ENCODE peak calls at places on chromosomes 4 and X, in nine cellular contexts. One of them, this sample, is unnamed.
A peak's percentile ranks its signal among the peaks of the same experiment; 100 is the strongest.

GRCh38 chr4:129821073-129821472 is 725.1 kb downstream of the C4orf33 start:
- ATAC-seq in stimulated activated naive CD8-positive, alpha-beta T cell treated with anti-CD3 and anti-CD28 coated beads, Interleukin-15, Interleukin-2, amounts not matched to agents 100 U/mL and 50 U/mL, for 24 hours: no peak
- ATAC-seq in activated CD4-positive, CD25-positive, alpha-beta regulatory T cell treated with anti-CD3 and anti-CD28 coated beads, Interleukin-2, amount 50 U/mL, for 24 hours: no peak
- ATAC-seq in CD8-positive, alpha-beta T cell: no peak
- ATAC-seq in lower lobe of right lung: no peak
- ATAC-seq in Right ventricle myocardium superior: no peak
- ATAC-seq in right cardiac atrium: no peak
- ATAC-seq in aorta: no peak
- ATAC-seq in foreskin keratinocyte: no peak
- ATAC-seq in this sample: no peak

GRCh38 chr4:143399113-143399949 is 62.7 kb downstream of the GAB1 start:
- ATAC-seq in stimulated activated naive CD8-positive, alpha-beta T cell treated with anti-CD3 and anti-CD28 coated beads, Interleukin-15, Interleukin-2, amounts not matched to agents 100 U/mL and 50 U/mL, for 24 hours: peak; percentile 36
- ATAC-seq in activated CD4-positive, CD25-positive, alpha-beta regulatory T cell treated with anti-CD3 and anti-CD28 coated beads, Interleukin-2, amount 50 U/mL, for 24 hours: no peak
- ATAC-seq in CD8-positive, alpha-beta T cell: peak; percentile 44
- ATAC-seq in lower lobe of right lung: peak; percentile 79
- ATAC-seq in Right ventricle myocardium superior: no peak
- ATAC-seq in right cardiac atrium: no peak
- ATAC-seq in aorta: no peak
- ATAC-seq in foreskin keratinocyte: peak; percentile 76
- ATAC-seq in this sample: peak; percentile 59

GRCh38 chrX:2697306-2697705 is 6.2 kb downstream of the CD99 start:
- ATAC-seq in stimulated activated naive CD8-positive, alpha-beta T cell treated with anti-CD3 and anti-CD28 coated beads, Interleukin-15, Interleukin-2, amounts not matched to agents 100 U/mL and 50 U/mL, for 24 hours: no peak
- ATAC-seq in activated CD4-positive, CD25-positive, alpha-beta regulatory T cell treated with anti-CD3 and anti-CD28 coated beads, Interleukin-2, amount 50 U/mL, for 24 hours: no peak
- ATAC-seq in CD8-positive, alpha-beta T cell: peak; percentile 13
- ATAC-seq in lower lobe of right lung: no peak
- ATAC-seq in Right ventricle myocardium superior: no peak
- ATAC-seq in right cardiac atrium: no peak
- ATAC-seq in aorta: no peak
- ATAC-seq in foreskin keratinocyte: peak; percentile 33
- ATAC-seq in this sample: peak; percentile 3

GRCh38 chrX:7108995-7109634 is 38.4 kb upstream of the STS start:
- ATAC-seq in stimulated activated naive CD8-positive, alpha-beta T cell treated with anti-CD3 and anti-CD28 coated beads, Interleukin-15, Interleukin-2, amounts not matched to agents 100 U/mL and 50 U/mL, for 24 hours: no peak
- ATAC-seq in activated CD4-positive, CD25-positive, alpha-beta regulatory T cell treated with anti-CD3 and anti-CD28 coated beads, Interleukin-2, amount 50 U/mL, for 24 hours: no peak
- ATAC-seq in CD8-positive, alpha-beta T cell: no peak
- ATAC-seq in lower lobe of right lung: peak; percentile 64
- ATAC-seq in Right ventricle myocardium superior: no peak
- ATAC-seq in right cardiac atrium: no peak
- ATAC-seq in aorta: no peak
- ATAC-seq in foreskin keratinocyte: no peak
- ATAC-seq in this sample: no peak

GRCh38 chr4:10135252-10135651 is 18.7 kb upstream of the WDR1 start:
- ATAC-seq in stimulated activated naive CD8-positive, alpha-beta T cell treated with anti-CD3 and anti-CD28 coated beads, Interleukin-15, Interleukin-2, amounts not matched to agents 100 U/mL and 50 U/mL, for 24 hours: no peak
- ATAC-seq in activated CD4-positive, CD25-positive, alpha-beta regulatory T cell treated with anti-CD3 and anti-CD28 coated beads, Interleukin-2, amount 50 U/mL, for 24 hours: no peak
- ATAC-seq in CD8-positive, alpha-beta T cell: no peak
- ATAC-seq in lower lobe of right lung: no peak
- ATAC-seq in Right ventricle myocardium superior: peak; percentile 52
- ATAC-seq in right cardiac atrium: no peak
- ATAC-seq in aorta: no peak
- ATAC-seq in foreskin keratinocyte: peak; percentile 17
- ATAC-seq in this sample: no peak

GRCh38 chrX:132330156-132330729 is 111.0 kb upstream of the RAP2C start:
- ATAC-seq in stimulated activated naive CD8-positive, alpha-beta T cell treated with anti-CD3 and anti-CD28 coated beads, Interleukin-15, Interleukin-2, amounts not matched to agents 100 U/mL and 50 U/mL, for 24 hours: no peak
- ATAC-seq in activated CD4-positive, CD25-positive, alpha-beta regulatory T cell treated with anti-CD3 and anti-CD28 coated beads, Interleukin-2, amount 50 U/mL, for 24 hours: no peak
- ATAC-seq in CD8-positive, alpha-beta T cell: no peak
- ATAC-seq in lower lobe of right lung: no peak
- ATAC-seq in Right ventricle myocardium superior: no peak
- ATAC-seq in right cardiac atrium: no peak
- ATAC-seq in aorta: no peak
- ATAC-seq in foreskin keratinocyte: no peak
- ATAC-seq in this sample: no peak

GRCh38 chr4:147863808-147864472 is 132.1 kb downstream of the ARHGAP10 start:
- ATAC-seq in stimulated activated naive CD8-positive, alpha-beta T cell treated with anti-CD3 and anti-CD28 coated beads, Interleukin-15, Interleukin-2, amounts not matched to agents 100 U/mL and 50 U/mL, for 24 hours: no peak
- ATAC-seq in activated CD4-positive, CD25-positive, alpha-beta regulatory T cell treated with anti-CD3 and anti-CD28 coated beads, Interleukin-2, amount 50 U/mL, for 24 hours: no peak
- ATAC-seq in CD8-positive, alpha-beta T cell: no peak
- ATAC-seq in lower lobe of right lung: no peak
- ATAC-seq in Right ventricle myocardium superior: peak; percentile 16
- ATAC-seq in right cardiac atrium: peak; percentile 20
- ATAC-seq in aorta: peak; percentile 34
- ATAC-seq in foreskin keratinocyte: no peak
- ATAC-seq in this sample: no peak

GRCh38 chrX:39869846-39870601 is 227.7 kb downstream of the BCOR start:
- ATAC-seq in stimulated activated naive CD8-positive, alpha-beta T cell treated with anti-CD3 and anti-CD28 coated beads, Interleukin-15, Interleukin-2, amounts not matched to agents 100 U/mL and 50 U/mL, for 24 hours: peak; percentile 66
- ATAC-seq in activated CD4-positive, CD25-positive, alpha-beta regulatory T cell treated with anti-CD3 and anti-CD28 coated beads, Interleukin-2, amount 50 U/mL, for 24 hours: peak; percentile 73
- ATAC-seq in CD8-positive, alpha-beta T cell: peak; percentile 79
- ATAC-seq in lower lobe of right lung: peak; percentile 51
- ATAC-seq in Right ventricle myocardium superior: no peak
- ATAC-seq in right cardiac atrium: no peak
- ATAC-seq in aorta: no peak
- ATAC-seq in foreskin keratinocyte: peak; percentile 52
- ATAC-seq in this sample: peak; percentile 67

GRCh38 chr4:152359208-152360044 is 176.5 kb downstream of the FBXW7 start:
- ATAC-seq in stimulated activated naive CD8-positive, alpha-beta T cell treated with anti-CD3 and anti-CD28 coated beads, Interleukin-15, Interleukin-2, amounts not matched to agents 100 U/mL and 50 U/mL, for 24 hours: no peak
- ATAC-seq in activated CD4-positive, CD25-positive, alpha-beta regulatory T cell treated with anti-CD3 and anti-CD28 coated beads, Interleukin-2, amount 50 U/mL, for 24 hours: no peak
- ATAC-seq in CD8-positive, alpha-beta T cell: no peak
- ATAC-seq in lower lobe of right lung: no peak
- ATAC-seq in Right ventricle myocardium superior: no peak
- ATAC-seq in right cardiac atrium: no peak
- ATAC-seq in aorta: no peak
- ATAC-seq in foreskin keratinocyte: no peak
- ATAC-seq in this sample: no peak

GRCh38 chr4:156970501-156971167 is 965 bp downstream of the PDGFC start:
- ATAC-seq in stimulated activated naive CD8-positive, alpha-beta T cell treated with anti-CD3 and anti-CD28 coated beads, Interleukin-15, Interleukin-2, amounts not matched to agents 100 U/mL and 50 U/mL, for 24 hours: no peak
- ATAC-seq in activated CD4-positive, CD25-positive, alpha-beta regulatory T cell treated with anti-CD3 and anti-CD28 coated beads, Interleukin-2, amount 50 U/mL, for 24 hours: no peak
- ATAC-seq in CD8-positive, alpha-beta T cell: no peak
- ATAC-seq in lower lobe of right lung: peak; percentile 70
- ATAC-seq in Right ventricle myocardium superior: peak; percentile 73
- ATAC-seq in right cardiac atrium: peak; percentile 54
- ATAC-seq in aorta: peak; percentile 78
- ATAC-seq in foreskin keratinocyte: peak; percentile 73
- ATAC-seq in this sample: no peak

GRCh38 chr4:119138046-119138445 is 2.4 kb downstream of the MYOZ2 start:
- ATAC-seq in stimulated activated naive CD8-positive, alpha-beta T cell treated with anti-CD3 and anti-CD28 coated beads, Interleukin-15, Interleukin-2, amounts not matched to agents 100 U/mL and 50 U/mL, for 24 hours: no peak
- ATAC-seq in activated CD4-positive, CD25-positive, alpha-beta regulatory T cell treated with anti-CD3 and anti-CD28 coated beads, Interleukin-2, amount 50 U/mL, for 24 hours: no peak
- ATAC-seq in CD8-positive, alpha-beta T cell: no peak
- ATAC-seq in lower lobe of right lung: no peak
- ATAC-seq in Right ventricle myocardium superior: peak; percentile 67
- ATAC-seq in right cardiac atrium: peak; percentile 76
- ATAC-seq in aorta: no peak
- ATAC-seq in foreskin keratinocyte: no peak
- ATAC-seq in this sample: no peak

GRCh38 chr4:183812567-183812966 is 92.5 kb upstream of the STOX2 start:
- ATAC-seq in stimulated activated naive CD8-positive, alpha-beta T cell treated with anti-CD3 and anti-CD28 coated beads, Interleukin-15, Interleukin-2, amounts not matched to agents 100 U/mL and 50 U/mL, for 24 hours: no peak
- ATAC-seq in activated CD4-positive, CD25-positive, alpha-beta regulatory T cell treated with anti-CD3 and anti-CD28 coated beads, Interleukin-2, amount 50 U/mL, for 24 hours: no peak
- ATAC-seq in CD8-positive, alpha-beta T cell: no peak
- ATAC-seq in lower lobe of right lung: no peak
- ATAC-seq in Right ventricle myocardium superior: no peak
- ATAC-seq in right cardiac atrium: no peak
- ATAC-seq in aorta: no peak
- ATAC-seq in foreskin keratinocyte: no peak
- ATAC-seq in this sample: no peak

GRCh38 chr4:126124817-126125216 is 810.1 kb downstream of the FAT4 start:
- ATAC-seq in stimulated activated naive CD8-positive, alpha-beta T cell treated with anti-CD3 and anti-CD28 coated beads, Interleukin-15, Interleukin-2, amounts not matched to agents 100 U/mL and 50 U/mL, for 24 hours: no peak
- ATAC-seq in activated CD4-positive, CD25-positive, alpha-beta regulatory T cell treated with anti-CD3 and anti-CD28 coated beads, Interleukin-2, amount 50 U/mL, for 24 hours: no peak
- ATAC-seq in CD8-positive, alpha-beta T cell: no peak
- ATAC-seq in lower lobe of right lung: no peak
- ATAC-seq in Right ventricle myocardium superior: no peak
- ATAC-seq in right cardiac atrium: no peak
- ATAC-seq in aorta: no peak
- ATAC-seq in foreskin keratinocyte: no peak
- ATAC-seq in this sample: no peak

GRCh38 chr4:124696182-124696581 is 16.4 kb downstream of the ANKRD50 start:
- ATAC-seq in stimulated activated naive CD8-positive, alpha-beta T cell treated with anti-CD3 and anti-CD28 coated beads, Interleukin-15, Interleukin-2, amounts not matched to agents 100 U/mL and 50 U/mL, for 24 hours: no peak
- ATAC-seq in activated CD4-positive, CD25-positive, alpha-beta regulatory T cell treated with anti-CD3 and anti-CD28 coated beads, Interleukin-2, amount 50 U/mL, for 24 hours: no peak
- ATAC-seq in CD8-positive, alpha-beta T cell: no peak
- ATAC-seq in lower lobe of right lung: no peak
- ATAC-seq in Right ventricle myocardium superior: no peak
- ATAC-seq in right cardiac atrium: no peak
- ATAC-seq in aorta: no peak
- ATAC-seq in foreskin keratinocyte: no peak
- ATAC-seq in this sample: no peak

GRCh38 chr4:26462874-26463273 is 27.4 kb downstream of the CCKAR start:
- ATAC-seq in stimulated activated naive CD8-positive, alpha-beta T cell treated with anti-CD3 and anti-CD28 coated beads, Interleukin-15, Interleukin-2, amounts not matched to agents 100 U/mL and 50 U/mL, for 24 hours: no peak
- ATAC-seq in activated CD4-positive, CD25-positive, alpha-beta regulatory T cell treated with anti-CD3 and anti-CD28 coated beads, Interleukin-2, amount 50 U/mL, for 24 hours: no peak
- ATAC-seq in CD8-positive, alpha-beta T cell: no peak
- ATAC-seq in lower lobe of right lung: no peak
- ATAC-seq in Right ventricle myocardium superior: no peak
- ATAC-seq in right cardiac atrium: no peak
- ATAC-seq in aorta: no peak
- ATAC-seq in foreskin keratinocyte: no peak
- ATAC-seq in this sample: no peak

GRCh38 chr4:24589448-24589847 is 5.1 kb upstream of the DHX15 start:
- ATAC-seq in stimulated activated naive CD8-positive, alpha-beta T cell treated with anti-CD3 and anti-CD28 coated beads, Interleukin-15, Interleukin-2, amounts not matched to agents 100 U/mL and 50 U/mL, for 24 hours: no peak
- ATAC-seq in activated CD4-positive, CD25-positive, alpha-beta regulatory T cell treated with anti-CD3 and anti-CD28 coated beads, Interleukin-2, amount 50 U/mL, for 24 hours: no peak
- ATAC-seq in CD8-positive, alpha-beta T cell: no peak
- ATAC-seq in lower lobe of right lung: no peak
- ATAC-seq in Right ventricle myocardium superior: peak; percentile 28
- ATAC-seq in right cardiac atrium: no peak
- ATAC-seq in aorta: no peak
- ATAC-seq in foreskin keratinocyte: no peak
- ATAC-seq in this sample: peak; percentile 75

GRCh38 chrX:154542723-154543424 is 3.8 kb downstream of the G6PD start:
- ATAC-seq in stimulated activated naive CD8-positive, alpha-beta T cell treated with anti-CD3 and anti-CD28 coated beads, Interleukin-15, Interleukin-2, amounts not matched to agents 100 U/mL and 50 U/mL, for 24 hours: peak; percentile 29
- ATAC-seq in activated CD4-positive, CD25-positive, alpha-beta regulatory T cell treated with anti-CD3 and anti-CD28 coated beads, Interleukin-2, amount 50 U/mL, for 24 hours: peak; percentile 8
- ATAC-seq in CD8-positive, alpha-beta T cell: no peak
- ATAC-seq in lower lobe of right lung: peak; percentile 3
- ATAC-seq in Right ventricle myocardium superior: no peak
- ATAC-seq in right cardiac atrium: no peak
- ATAC-seq in aorta: no peak
- ATAC-seq in foreskin keratinocyte: no peak
- ATAC-seq in this sample: no peak

GRCh38 chr4:3473251-3473942 is 10.3 kb downstream of the DOK7 start:
- ATAC-seq in stimulated activated naive CD8-positive, alpha-beta T cell treated with anti-CD3 and anti-CD28 coated beads, Interleukin-15, Interleukin-2, amounts not matched to agents 100 U/mL and 50 U/mL, for 24 hours: no peak
- ATAC-seq in activated CD4-positive, CD25-positive, alpha-beta regulatory T cell treated with anti-CD3 and anti-CD28 coated beads, Interleukin-2, amount 50 U/mL, for 24 hours: no peak
- ATAC-seq in CD8-positive, alpha-beta T cell: no peak
- ATAC-seq in lower lobe of right lung: no peak
- ATAC-seq in Right ventricle myocardium superior: peak; percentile 28
- ATAC-seq in right cardiac atrium: no peak
- ATAC-seq in aorta: no peak
- ATAC-seq in foreskin keratinocyte: peak; percentile 22
- ATAC-seq in this sample: no peak

GRCh38 chrX:76605390-76605789 is 177.9 kb downstream of the MAGEE1 start:
- ATAC-seq in stimulated activated naive CD8-positive, alpha-beta T cell treated with anti-CD3 and anti-CD28 coated beads, Interleukin-15, Interleukin-2, amounts not matched to agents 100 U/mL and 50 U/mL, for 24 hours: no peak
- ATAC-seq in activated CD4-positive, CD25-positive, alpha-beta regulatory T cell treated with anti-CD3 and anti-CD28 coated beads, Interleukin-2, amount 50 U/mL, for 24 hours: no peak
- ATAC-seq in CD8-positive, alpha-beta T cell: no peak
- ATAC-seq in lower lobe of right lung: no peak
- ATAC-seq in Right ventricle myocardium superior: no peak
- ATAC-seq in right cardiac atrium: no peak
- ATAC-seq in aorta: no peak
- ATAC-seq in foreskin keratinocyte: no peak
- ATAC-seq in this sample: no peak

GRCh38 chrX:152896450-152896849 is 1.4 kb upstream of the ZNF185 start:
- ATAC-seq in stimulated activated naive CD8-positive, alpha-beta T cell treated with anti-CD3 and anti-CD28 coated beads, Interleukin-15, Interleukin-2, amounts not matched to agents 100 U/mL and 50 U/mL, for 24 hours: no peak
- ATAC-seq in activated CD4-positive, CD25-positive, alpha-beta regulatory T cell treated with anti-CD3 and anti-CD28 coated beads, Interleukin-2, amount 50 U/mL, for 24 hours: no peak
- ATAC-seq in CD8-positive, alpha-beta T cell: no peak
- ATAC-seq in lower lobe of right lung: no peak
- ATAC-seq in Right ventricle myocardium superior: no peak
- ATAC-seq in right cardiac atrium: no peak
- ATAC-seq in aorta: no peak
- ATAC-seq in foreskin keratinocyte: peak; percentile 18
- ATAC-seq in this sample: no peak

GRCh38 chrX:88605222-88605583 is 141.8 kb upstream of the CPXCR1 start:
- ATAC-seq in stimulated activated naive CD8-positive, alpha-beta T cell treated with anti-CD3 and anti-CD28 coated beads, Interleukin-15, Interleukin-2, amounts not matched to agents 100 U/mL and 50 U/mL, for 24 hours: no peak
- ATAC-seq in activated CD4-positive, CD25-positive, alpha-beta regulatory T cell treated with anti-CD3 and anti-CD28 coated beads, Interleukin-2, amount 50 U/mL, for 24 hours: no peak
- ATAC-seq in CD8-positive, alpha-beta T cell: no peak
- ATAC-seq in lower lobe of right lung: no peak
- ATAC-seq in Right ventricle myocardium superior: no peak
- ATAC-seq in right cardiac atrium: no peak
- ATAC-seq in aorta: no peak
- ATAC-seq in foreskin keratinocyte: no peak
- ATAC-seq in this sample: no peak

GRCh38 chr4:36414248-36414647 is 132.8 kb downstream of the DTHD1 start:
- ATAC-seq in stimulated activated naive CD8-positive, alpha-beta T cell treated with anti-CD3 and anti-CD28 coated beads, Interleukin-15, Interleukin-2, amounts not matched to agents 100 U/mL and 50 U/mL, for 24 hours: no peak
- ATAC-seq in activated CD4-positive, CD25-positive, alpha-beta regulatory T cell treated with anti-CD3 and anti-CD28 coated beads, Interleukin-2, amount 50 U/mL, for 24 hours: no peak
- ATAC-seq in CD8-positive, alpha-beta T cell: no peak
- ATAC-seq in lower lobe of right lung: no peak
- ATAC-seq in Right ventricle myocardium superior: no peak
- ATAC-seq in right cardiac atrium: no peak
- ATAC-seq in aorta: no peak
- ATAC-seq in foreskin keratinocyte: peak; percentile 41
- ATAC-seq in this sample: no peak

GRCh38 chrX:14927391-14927790 is 54.2 kb downstream of the MOSPD2 start:
- ATAC-seq in stimulated activated naive CD8-positive, alpha-beta T cell treated with anti-CD3 and anti-CD28 coated beads, Interleukin-15, Interleukin-2, amounts not matched to agents 100 U/mL and 50 U/mL, for 24 hours: no peak
- ATAC-seq in activated CD4-positive, CD25-positive, alpha-beta regulatory T cell treated with anti-CD3 and anti-CD28 coated beads, Interleukin-2, amount 50 U/mL, for 24 hours: no peak
- ATAC-seq in CD8-positive, alpha-beta T cell: no peak
- ATAC-seq in lower lobe of right lung: no peak
- ATAC-seq in Right ventricle myocardium superior: no peak
- ATAC-seq in right cardiac atrium: no peak
- ATAC-seq in aorta: no peak
- ATAC-seq in foreskin keratinocyte: no peak
- ATAC-seq in this sample: no peak